ENCODE peak calls at places on chromosomes 13 and 19, in five cellular contexts. One of them, this sample, is unnamed.

GRCh38 chr19:6536138-6536671 is 5.4 kb downstream of the TNFSF9 start:
- DNase-seq in K562: peak; percentile 94
- DNase-seq in suprapubic skin: no peak
- DNase-seq in stomach: peak; percentile 50
- DNase-seq in GM12891: peak; percentile 88
- DNase-seq in this sample: peak; percentile 42

GRCh38 chr19:4987692-4988370 is 18.9 kb downstream of the KDM4B start:
- DNase-seq in K562: no peak
- DNase-seq in suprapubic skin: no peak
- DNase-seq in stomach: no peak
- DNase-seq in GM12891: no peak
- DNase-seq in this sample: no peak

GRCh38 chr19:8922591-8922990 is 87.6 kb downstream of the MUC16 start:
- DNase-seq in K562: peak; percentile 32
- DNase-seq in suprapubic skin: no peak
- DNase-seq in stomach: no peak
- DNase-seq in GM12891: no peak
- DNase-seq in this sample: peak; percentile 36

GRCh38 chr19:28218728-28219127 is 994.2 kb downstream of the UQCRFS1 start:
- DNase-seq in K562: no peak
- DNase-seq in suprapubic skin: no peak
- DNase-seq in stomach: no peak
- DNase-seq in GM12891: no peak
- DNase-seq in this sample: no peak

GRCh38 chr13:113860051-113860471 is 3.8 kb downstream of the GAS6 start:
- DNase-seq in K562: no peak
- DNase-seq in suprapubic skin: no peak
- DNase-seq in stomach: peak; percentile 49
- DNase-seq in GM12891: no peak
- DNase-seq in this sample: no peak

GRCh38 chr13:109275390-109275789 is 511.0 kb downstream of the IRS2 start:
- DNase-seq in K562: no peak
- DNase-seq in suprapubic skin: no peak
- DNase-seq in stomach: no peak
- DNase-seq in GM12891: no peak
- DNase-seq in this sample: no peak

GRCh38 chr13:50127726-50128291 is 112.6 kb downstream of the KCNRG start:
- DNase-seq in K562: no peak
- DNase-seq in suprapubic skin: no peak
- DNase-seq in stomach: no peak
- DNase-seq in GM12891: no peak
- DNase-seq in this sample: no peak

GRCh38 chr13:44323754-44324153 is 49.9 kb upstream of the SERP2 start:
- DNase-seq in K562: no peak
- DNase-seq in suprapubic skin: no peak
- DNase-seq in stomach: no peak
- DNase-seq in GM12891: no peak
- DNase-seq in this sample: no peak

GRCh38 chr13:38213307-38213706 is 136.3 kb upstream of the UFM1 start:
- DNase-seq in K562: no peak
- DNase-seq in suprapubic skin: no peak
- DNase-seq in stomach: no peak
- DNase-seq in GM12891: no peak
- DNase-seq in this sample: no peak

GRCh38 chr13:28889317-28889716 is 69.2 kb downstream of the MTUS2 start:
- DNase-seq in K562: no peak
- DNase-seq in suprapubic skin: no peak
- DNase-seq in stomach: no peak
- DNase-seq in GM12891: no peak
- DNase-seq in this sample: no peak

GRCh38 chr19:10961763-10962536 is 1.1 kb downstream of the SMARCA4 start:
- DNase-seq in K562: peak; percentile 16
- DNase-seq in suprapubic skin: no peak
- DNase-seq in stomach: no peak
- DNase-seq in GM12891: no peak
- DNase-seq in this sample: no peak

GRCh38 chr13:109119886-109120285 is 490.5 kb downstream of the MYO16 start:
- DNase-seq in K562: no peak
- DNase-seq in suprapubic skin: no peak
- DNase-seq in stomach: no peak
- DNase-seq in GM12891: no peak
- DNase-seq in this sample: no peak

GRCh38 chr13:23715092-23715761 is 145.0 kb downstream of the TNFRSF19 start:
- DNase-seq in K562: no peak
- DNase-seq in suprapubic skin: no peak
- DNase-seq in stomach: no peak
- DNase-seq in GM12891: no peak
- DNase-seq in this sample: no peak

GRCh38 chr13:93535256-93535655 is 308.6 kb downstream of the GPC6 start:
- DNase-seq in K562: no peak
- DNase-seq in suprapubic skin: no peak
- DNase-seq in stomach: no peak
- DNase-seq in GM12891: no peak
- DNase-seq in this sample: no peak

GRCh38 chr19:53649746-53650593 is 18.2 kb downstream of the DPRX start:
- DNase-seq in K562: no peak
- DNase-seq in suprapubic skin: no peak
- DNase-seq in stomach: no peak
- DNase-seq in GM12891: no peak
- DNase-seq in this sample: no peak

GRCh38 chr19:3868770-3869456 is at the start of gene ZFR2:
- DNase-seq in K562: peak; percentile 53
- DNase-seq in suprapubic skin: no peak
- DNase-seq in stomach: no peak
- DNase-seq in GM12891: no peak
- DNase-seq in this sample: peak; percentile 82

GRCh38 chr13:98523455-98524102 is 53.3 kb downstream of the STK24 start:
- DNase-seq in K562: no peak
- DNase-seq in suprapubic skin: peak; percentile 63
- DNase-seq in stomach: no peak
- DNase-seq in GM12891: no peak
- DNase-seq in this sample: no peak

GRCh38 chr19:33194884-33195710 is 967 bp downstream of the LRP3 start:
- DNase-seq in K562: no peak
- DNase-seq in suprapubic skin: no peak
- DNase-seq in stomach: peak; percentile 34
- DNase-seq in GM12891: peak; percentile 17
- DNase-seq in this sample: no peak

GRCh38 chr19:40682431-40682964 is 8.0 kb downstream of the NUMBL start:
- DNase-seq in K562: no peak
- DNase-seq in suprapubic skin: no peak
- DNase-seq in stomach: no peak
- DNase-seq in GM12891: no peak
- DNase-seq in this sample: no peak

GRCh38 chr13:112867301-112867711 is 101.7 kb upstream of the MCF2L start:
- DNase-seq in K562: no peak
- DNase-seq in suprapubic skin: peak; percentile 65
- DNase-seq in stomach: no peak
- DNase-seq in GM12891: no peak
- DNase-seq in this sample: no peak

GRCh38 chr13:97119899-97120745 is 102.0 kb upstream of the MBNL2 start:
- DNase-seq in K562: no peak
- DNase-seq in suprapubic skin: no peak
- DNase-seq in stomach: no peak
- DNase-seq in GM12891: no peak
- DNase-seq in this sample: no peak

GRCh38 chr13:27359203-27359821 is 65.1 kb upstream of the GTF3A start:
- DNase-seq in K562: peak; percentile 68
- DNase-seq in suprapubic skin: no peak
- DNase-seq in stomach: peak; percentile 71
- DNase-seq in GM12891: peak; percentile 62
- DNase-seq in this sample: no peak

GRCh38 chr13:44954210-44954609 is 35.1 kb downstream of the NUFIP1 start:
- DNase-seq in K562: no peak
- DNase-seq in suprapubic skin: no peak
- DNase-seq in stomach: no peak
- DNase-seq in GM12891: no peak
- DNase-seq in this sample: no peak

GRCh38 chr13:91347996-91348905 is 764 bp downstream of the MIR17HG start:
- DNase-seq in K562: peak; percentile 88
- DNase-seq in suprapubic skin: no peak
- DNase-seq in stomach: peak; percentile 53
- DNase-seq in GM12891: peak; percentile 45
- DNase-seq in this sample: peak; percentile 31

GRCh38 chr13:60163525-60164471 is at the start of gene DIAPH3:
- DNase-seq in K562: peak; percentile 92
- DNase-seq in suprapubic skin: peak; percentile 97
- DNase-seq in stomach: peak; percentile 97
- DNase-seq in GM12891: peak; percentile 89
- DNase-seq in this sample: peak; percentile 97

GRCh38 chr19:23116802-23117571 is at the start of gene ZNF730:
- DNase-seq in K562: peak; percentile 51
- DNase-seq in suprapubic skin: peak; percentile 81
- DNase-seq in stomach: no peak
- DNase-seq in GM12891: peak; percentile 51
- DNase-seq in this sample: peak; percentile 76

GRCh38 chr19:36514012-36514612 is 14.0 kb downstream of the ZNF260 start:
- DNase-seq in K562: no peak
- DNase-seq in suprapubic skin: no peak
- DNase-seq in stomach: no peak
- DNase-seq in GM12891: no peak
- DNase-seq in this sample: no peak

GRCh38 chr19:10292206-10292788 is 2.5 kb downstream of the ICAM5 start:
- DNase-seq in K562: peak; percentile 97
- DNase-seq in suprapubic skin: peak; percentile 92
- DNase-seq in stomach: peak; percentile 82
- DNase-seq in GM12891: no peak
- DNase-seq in this sample: peak; percentile 98

GRCh38 chr13:46113596-46113995 is 8.8 kb upstream of the CPB2 start:
- DNase-seq in K562: peak; percentile 35
- DNase-seq in suprapubic skin: no peak
- DNase-seq in stomach: no peak
- DNase-seq in GM12891: no peak
- DNase-seq in this sample: no peak

GRCh38 chr19:7633619-7634018 is at the start of gene PCP2:
- DNase-seq in K562: no peak
- DNase-seq in suprapubic skin: no peak
- DNase-seq in stomach: no peak
- DNase-seq in GM12891: no peak
- DNase-seq in this sample: no peak
- TF ChIP-seq POLR2AphosphoS5 in K562: no peak
- TF ChIP-seq POLR2AphosphoS5 in suprapubic skin: no peak
- TF ChIP-seq POLR2AphosphoS5 in stomach: no peak
- TF ChIP-seq POLR2AphosphoS5 in GM12891: peak; percentile 33
- TF ChIP-seq POLR2AphosphoS5 in this sample: no peak

GRCh38 chr19:18160792-18161690 is 8.1 kb downstream of the PIK3R2 start:
- DNase-seq in K562: peak; percentile 95
- DNase-seq in suprapubic skin: no peak
- DNase-seq in stomach: peak; percentile 87
- DNase-seq in GM12891: peak; percentile 96
- DNase-seq in this sample: peak; percentile 81
- TF ChIP-seq POLR2A in K562: peak; percentile 33
- TF ChIP-seq POLR2A in suprapubic skin: no peak
- TF ChIP-seq POLR2A in stomach: no peak
- TF ChIP-seq POLR2A in GM12891: peak; percentile 40
- TF ChIP-seq POLR2A in this sample: no peak

GRCh38 chr19:12722566-12723382 is 958 bp downstream of the TNPO2 start:
- DNase-seq in K562: peak; percentile 97
- DNase-seq in suprapubic skin: peak; percentile 100
- DNase-seq in stomach: peak; percentile 97
- DNase-seq in GM12891: peak; percentile 97
- DNase-seq in this sample: no peak
- TF ChIP-seq POLR2AphosphoS5 in K562: peak; percentile 77
- TF ChIP-seq POLR2AphosphoS5 in suprapubic skin: peak; percentile 82
- TF ChIP-seq POLR2AphosphoS5 in stomach: peak; percentile 76
- TF ChIP-seq POLR2AphosphoS5 in GM12891: peak; percentile 76
- TF ChIP-seq POLR2AphosphoS5 in this sample: peak; percentile 88

GRCh38 chr19:48868196-48868886 is at the start of gene PLEKHA4:
- DNase-seq in K562: peak; percentile 41
- DNase-seq in suprapubic skin: peak; percentile 86
- DNase-seq in stomach: peak; percentile 54
- DNase-seq in GM12891: no peak
- DNase-seq in this sample: no peak
- TF ChIP-seq POLR2A in K562: peak; percentile 55
- TF ChIP-seq POLR2A in suprapubic skin: no peak
- TF ChIP-seq POLR2A in stomach: no peak
- TF ChIP-seq POLR2A in GM12891: no peak
- TF ChIP-seq POLR2A in this sample: no peak

DNA sequence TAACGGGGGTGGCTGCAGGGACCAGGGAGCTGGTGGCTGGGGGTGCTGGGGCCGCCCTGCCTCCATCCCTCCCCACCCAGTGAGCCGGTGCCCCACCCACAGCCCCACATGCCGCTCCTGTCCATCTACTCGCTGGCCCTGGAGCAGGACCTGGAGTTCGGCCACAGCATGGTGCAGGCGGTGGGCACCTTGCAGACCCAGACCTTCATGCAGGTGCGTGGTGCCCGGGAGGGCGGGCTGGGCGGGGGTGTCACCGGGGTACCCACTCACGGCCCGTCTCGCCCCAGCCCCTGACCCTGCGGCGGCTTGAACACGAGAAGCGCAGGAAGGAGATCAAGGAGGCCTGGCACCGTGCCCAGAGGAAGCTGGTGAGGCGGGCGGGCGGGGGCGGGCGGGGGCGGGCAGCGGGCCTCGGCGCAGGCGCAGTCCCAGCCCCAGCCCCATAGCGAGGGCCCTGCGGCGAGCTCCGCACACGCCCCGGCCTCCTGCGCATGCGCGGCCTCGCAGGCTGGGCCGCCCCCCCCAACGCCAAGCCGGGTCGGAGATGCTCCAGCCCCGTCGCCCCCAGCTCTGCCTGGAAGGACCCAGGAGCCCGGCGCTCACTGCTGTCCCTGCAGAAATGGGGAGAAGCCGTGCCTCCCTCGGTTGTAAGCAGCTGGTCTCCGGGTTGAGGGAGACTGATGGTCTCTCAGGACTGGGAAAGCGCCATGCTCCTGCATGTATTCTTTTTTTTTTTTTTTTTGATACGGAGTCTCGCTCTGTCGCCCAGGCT is 7.7 kb downstream of the ARHGAP45 start:
- DNase-seq in K562: peak; percentile 97
- DNase-seq in suprapubic skin: peak; percentile 93
- DNase-seq in stomach: peak; percentile 94
- DNase-seq in GM12891: peak; percentile 96
- DNase-seq in this sample: peak; percentile 94
- TF ChIP-seq POLR2AphosphoS5 in K562: no peak
- TF ChIP-seq POLR2AphosphoS5 in suprapubic skin: no peak
- TF ChIP-seq POLR2AphosphoS5 in stomach: no peak
- TF ChIP-seq POLR2AphosphoS5 in GM12891: no peak
- TF ChIP-seq POLR2AphosphoS5 in this sample: no peak